ENCODE peak calls at places on chromosomes 7 and 10, in eight cellular contexts. One of them, this sample, is unnamed.

GRCh38 chr7:31493714-31494181 is 20.1 kb upstream of the ITPRID1 start:
- DNase-seq in NB4: peak
- DNase-seq in CD8-positive, alpha-beta T cell: no peak
- DNase-seq in Panc1: no peak
- DNase-seq in choroid plexus epithelial cell: no peak
- DNase-seq in fibroblast of pulmonary artery: peak
- DNase-seq in GM12865: no peak
- DNase-seq in psoas muscle: no peak
- DNase-seq in this sample: no peak

GRCh38 chr7:157721468-157722136 is 384.8 kb downstream of the DNAJB6 start:
- DNase-seq in choroid plexus epithelial cell: no peak
- DNase-seq in psoas muscle: no peak
- DNase-seq in GM12865: no peak
- DNase-seq in fibroblast of pulmonary artery: no peak
- DNase-seq in CD8-positive, alpha-beta T cell: no peak
- DNase-seq in Panc1: no peak
- DNase-seq in NB4: peak
- DNase-seq in this sample: no peak

GRCh38 chr7:33243319-33243881 is 114.0 kb downstream of the BBS9 start:
- DNase-seq in fibroblast of pulmonary artery: peak
- DNase-seq in CD8-positive, alpha-beta T cell: no peak
- DNase-seq in NB4: peak
- DNase-seq in choroid plexus epithelial cell: peak
- DNase-seq in psoas muscle: no peak
- DNase-seq in Panc1: peak
- DNase-seq in GM12865: peak
- DNase-seq in this sample: no peak

GRCh38 chr10:86946215-86947170 is 10.9 kb downstream of the MMRN2 start:
- DNase-seq in GM12865: no peak
- DNase-seq in CD8-positive, alpha-beta T cell: no peak
- DNase-seq in NB4: no peak
- DNase-seq in Panc1: no peak
- DNase-seq in psoas muscle: peak
- DNase-seq in fibroblast of pulmonary artery: no peak
- DNase-seq in choroid plexus epithelial cell: no peak
- DNase-seq in this sample: no peak

GRCh38 chr10:16787361-16787791 is 29.8 kb downstream of the RSU1 start:
- DNase-seq in NB4: no peak
- DNase-seq in Panc1: no peak
- DNase-seq in GM12865: peak
- DNase-seq in fibroblast of pulmonary artery: no peak
- DNase-seq in CD8-positive, alpha-beta T cell: peak
- DNase-seq in psoas muscle: no peak
- DNase-seq in choroid plexus epithelial cell: no peak
- DNase-seq in this sample: no peak

GRCh38 chr7:672891-673290 is 53.6 kb upstream of the DNAAF5 start:
- DNase-seq in GM12865: no peak
- DNase-seq in NB4: no peak
- DNase-seq in psoas muscle: no peak
- DNase-seq in Panc1: no peak
- DNase-seq in choroid plexus epithelial cell: peak
- DNase-seq in fibroblast of pulmonary artery: no peak
- DNase-seq in CD8-positive, alpha-beta T cell: no peak
- DNase-seq in this sample: no peak

GRCh38 chr7:75617634-75618234 is 121.0 kb downstream of the HIP1 start:
- DNase-seq in GM12865: peak
- DNase-seq in psoas muscle: peak
- DNase-seq in fibroblast of pulmonary artery: peak
- DNase-seq in choroid plexus epithelial cell: peak
- DNase-seq in CD8-positive, alpha-beta T cell: peak
- DNase-seq in NB4: peak
- DNase-seq in Panc1: no peak
- DNase-seq in this sample: no peak

GRCh38 chr7:130493275-130493868 is 1.5 kb downstream of the MEST start:
- DNase-seq in NB4: no peak
- DNase-seq in choroid plexus epithelial cell: no peak
- DNase-seq in psoas muscle: no peak
- DNase-seq in CD8-positive, alpha-beta T cell: no peak
- DNase-seq in Panc1: no peak
- DNase-seq in GM12865: no peak
- DNase-seq in fibroblast of pulmonary artery: peak
- DNase-seq in this sample: no peak

GRCh38 chr7:134140889-134141867 is 14.0 kb downstream of the LRGUK start:
- DNase-seq in Panc1: peak
- DNase-seq in NB4: peak
- DNase-seq in GM12865: peak
- DNase-seq in CD8-positive, alpha-beta T cell: peak
- DNase-seq in choroid plexus epithelial cell: peak
- DNase-seq in psoas muscle: peak
- DNase-seq in fibroblast of pulmonary artery: peak
- DNase-seq in this sample: peak

GRCh38 chr10:116808706-116809105 is 40.6 kb upstream of the ENO4 start:
- DNase-seq in NB4: no peak
- DNase-seq in CD8-positive, alpha-beta T cell: no peak
- DNase-seq in psoas muscle: no peak
- DNase-seq in fibroblast of pulmonary artery: no peak
- DNase-seq in Panc1: no peak
- DNase-seq in choroid plexus epithelial cell: no peak
- DNase-seq in GM12865: no peak
- DNase-seq in this sample: no peak

GRCh38 chr7:39951156-39951942 is 1.3 kb downstream of the CDK13 start:
- DNase-seq in fibroblast of pulmonary artery: peak
- DNase-seq in psoas muscle: peak
- DNase-seq in GM12865: peak
- DNase-seq in NB4: peak
- DNase-seq in choroid plexus epithelial cell: peak
- DNase-seq in Panc1: no peak
- DNase-seq in CD8-positive, alpha-beta T cell: peak
- DNase-seq in this sample: no peak

GRCh38 chr10:132453470-132453861 is 56.5 kb downstream of the PWWP2B start:
- DNase-seq in CD8-positive, alpha-beta T cell: no peak
- DNase-seq in GM12865: no peak
- DNase-seq in NB4: no peak
- DNase-seq in fibroblast of pulmonary artery: no peak
- DNase-seq in Panc1: no peak
- DNase-seq in choroid plexus epithelial cell: no peak
- DNase-seq in psoas muscle: no peak
- DNase-seq in this sample: no peak
- TF ChIP-seq CTCF in CD8-positive, alpha-beta T cell: no peak
- TF ChIP-seq CTCF in GM12865: no peak
- TF ChIP-seq CTCF in NB4: no peak
- TF ChIP-seq CTCF in fibroblast of pulmonary artery: no peak
- TF ChIP-seq CTCF in Panc1: peak
- TF ChIP-seq CTCF in choroid plexus epithelial cell: no peak
- TF ChIP-seq CTCF in psoas muscle: no peak
- TF ChIP-seq CTCF in this sample: no peak

DNA sequence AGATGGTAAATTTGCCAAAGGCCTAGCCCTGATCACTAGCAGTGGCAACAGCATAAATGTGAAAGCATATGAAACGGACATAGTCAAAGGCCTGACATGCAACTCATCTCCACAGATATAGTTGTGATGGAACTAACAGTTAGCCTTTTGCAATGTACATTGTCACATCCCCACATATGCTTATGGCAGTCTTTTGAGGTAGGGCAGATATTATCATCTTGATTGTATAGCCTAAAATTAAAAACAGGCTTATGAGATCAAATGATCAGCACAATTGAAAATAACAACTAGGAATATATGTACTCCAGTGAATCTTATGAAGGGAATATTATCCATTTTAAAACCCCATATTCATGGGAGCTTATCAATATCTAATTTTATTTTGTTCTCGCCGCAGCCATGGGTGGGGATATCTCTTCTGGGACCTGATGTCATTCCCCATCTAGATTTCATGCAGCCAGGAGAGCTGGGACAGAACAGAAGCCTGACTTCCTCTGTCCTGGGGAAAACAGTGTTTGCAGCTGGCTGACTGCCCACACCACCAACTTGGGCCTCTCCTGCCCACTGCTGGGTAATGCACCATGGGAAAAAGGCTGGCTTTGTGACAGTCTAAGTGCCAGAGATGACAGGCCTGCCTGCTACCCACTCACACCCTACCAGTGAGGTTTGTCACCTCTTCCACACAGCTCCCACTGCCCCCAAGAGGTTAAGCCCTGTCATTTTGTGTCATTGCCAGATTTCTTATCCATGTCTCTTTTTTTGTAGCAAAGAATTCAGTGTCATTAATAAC is 180.2 kb upstream of the FZD1 start:
- DNase-seq in GM12865: no peak
- DNase-seq in Panc1: no peak
- DNase-seq in CD8-positive, alpha-beta T cell: no peak
- DNase-seq in psoas muscle: no peak
- DNase-seq in NB4: no peak
- DNase-seq in choroid plexus epithelial cell: peak
- DNase-seq in fibroblast of pulmonary artery: peak
- DNase-seq in this sample: no peak
- TF ChIP-seq CTCF in GM12865: no peak
- TF ChIP-seq CTCF in Panc1: no peak
- TF ChIP-seq CTCF in CD8-positive, alpha-beta T cell: no peak
- TF ChIP-seq CTCF in psoas muscle: no peak
- TF ChIP-seq CTCF in NB4: no peak
- TF ChIP-seq CTCF in choroid plexus epithelial cell: no peak
- TF ChIP-seq CTCF in fibroblast of pulmonary artery: no peak
- TF ChIP-seq CTCF in this sample: no peak

GRCh38 chr7:8277394-8277982 is 15.5 kb upstream of the ICA1 start:
- DNase-seq in GM12865: peak
- DNase-seq in Panc1: peak
- DNase-seq in choroid plexus epithelial cell: no peak
- DNase-seq in psoas muscle: no peak
- DNase-seq in fibroblast of pulmonary artery: no peak
- DNase-seq in NB4: peak
- DNase-seq in CD8-positive, alpha-beta T cell: no peak
- DNase-seq in this sample: no peak
- TF ChIP-seq CTCF in GM12865: peak
- TF ChIP-seq CTCF in Panc1: peak
- TF ChIP-seq CTCF in choroid plexus epithelial cell: no peak
- TF ChIP-seq CTCF in psoas muscle: no peak
- TF ChIP-seq CTCF in fibroblast of pulmonary artery: no peak
- TF ChIP-seq CTCF in NB4: peak
- TF ChIP-seq CTCF in CD8-positive, alpha-beta T cell: no peak
- TF ChIP-seq CTCF in this sample: peak

GRCh38 chr10:99870051-99870730 is 87.8 kb downstream of the ABCC2 start:
- DNase-seq in fibroblast of pulmonary artery: no peak
- DNase-seq in Panc1: no peak
- DNase-seq in NB4: no peak
- DNase-seq in psoas muscle: no peak
- DNase-seq in choroid plexus epithelial cell: no peak
- DNase-seq in CD8-positive, alpha-beta T cell: peak
- DNase-seq in GM12865: peak
- DNase-seq in this sample: no peak

GRCh38 chr10:99872367-99873162 is 90.1 kb downstream of the ABCC2 start:
- DNase-seq in fibroblast of pulmonary artery: peak
- DNase-seq in CD8-positive, alpha-beta T cell: no peak
- DNase-seq in GM12865: peak
- DNase-seq in NB4: no peak
- DNase-seq in Panc1: no peak
- DNase-seq in psoas muscle: no peak
- DNase-seq in choroid plexus epithelial cell: peak
- DNase-seq in this sample: no peak

GRCh38 chr10:99874341-99875085 is 92.1 kb downstream of the ABCC2 start:
- DNase-seq in CD8-positive, alpha-beta T cell: no peak
- DNase-seq in NB4: no peak
- DNase-seq in Panc1: no peak
- DNase-seq in choroid plexus epithelial cell: no peak
- DNase-seq in GM12865: no peak
- DNase-seq in psoas muscle: no peak
- DNase-seq in fibroblast of pulmonary artery: no peak
- DNase-seq in this sample: no peak

GRCh38 chr10:99873846-99874245 is 91.4 kb downstream of the ABCC2 start:
- DNase-seq in Panc1: no peak
- DNase-seq in GM12865: no peak
- DNase-seq in choroid plexus epithelial cell: no peak
- DNase-seq in psoas muscle: no peak
- DNase-seq in fibroblast of pulmonary artery: no peak
- DNase-seq in CD8-positive, alpha-beta T cell: no peak
- DNase-seq in NB4: no peak
- DNase-seq in this sample: no peak

GRCh38 chr10:99869581-99869980 is 87.1 kb downstream of the ABCC2 start:
- DNase-seq in choroid plexus epithelial cell: no peak
- DNase-seq in fibroblast of pulmonary artery: no peak
- DNase-seq in GM12865: no peak
- DNase-seq in CD8-positive, alpha-beta T cell: no peak
- DNase-seq in Panc1: no peak
- DNase-seq in NB4: no peak
- DNase-seq in psoas muscle: no peak
- DNase-seq in this sample: no peak
- TF ChIP-seq CTCF in choroid plexus epithelial cell: no peak
- TF ChIP-seq CTCF in fibroblast of pulmonary artery: no peak
- TF ChIP-seq CTCF in GM12865: no peak
- TF ChIP-seq CTCF in CD8-positive, alpha-beta T cell: no peak
- TF ChIP-seq CTCF in Panc1: no peak
- TF ChIP-seq CTCF in NB4: no peak
- TF ChIP-seq CTCF in psoas muscle: no peak
- TF ChIP-seq CTCF in this sample: no peak

GRCh38 chr7:71363223-71363622 is 231.3 kb downstream of the GALNT17 start:
- DNase-seq in psoas muscle: no peak
- DNase-seq in fibroblast of pulmonary artery: no peak
- DNase-seq in choroid plexus epithelial cell: no peak
- DNase-seq in NB4: no peak
- DNase-seq in CD8-positive, alpha-beta T cell: no peak
- DNase-seq in Panc1: no peak
- DNase-seq in GM12865: no peak
- DNase-seq in this sample: no peak

GRCh38 chr7:71361633-71362032 is 229.7 kb downstream of the GALNT17 start:
- DNase-seq in GM12865: no peak
- DNase-seq in choroid plexus epithelial cell: no peak
- DNase-seq in fibroblast of pulmonary artery: no peak
- DNase-seq in psoas muscle: no peak
- DNase-seq in NB4: no peak
- DNase-seq in CD8-positive, alpha-beta T cell: no peak
- DNase-seq in Panc1: no peak
- DNase-seq in this sample: no peak

GRCh38 chr7:71363627-71364026 is 231.7 kb downstream of the GALNT17 start:
- DNase-seq in fibroblast of pulmonary artery: no peak
- DNase-seq in CD8-positive, alpha-beta T cell: no peak
- DNase-seq in GM12865: no peak
- DNase-seq in psoas muscle: no peak
- DNase-seq in Panc1: no peak
- DNase-seq in NB4: no peak
- DNase-seq in choroid plexus epithelial cell: no peak
- DNase-seq in this sample: no peak

GRCh38 chr7:71364559-71364958 is 232.6 kb downstream of the GALNT17 start:
- DNase-seq in CD8-positive, alpha-beta T cell: no peak
- DNase-seq in psoas muscle: no peak
- DNase-seq in Panc1: no peak
- DNase-seq in fibroblast of pulmonary artery: no peak
- DNase-seq in NB4: no peak
- DNase-seq in choroid plexus epithelial cell: peak
- DNase-seq in GM12865: no peak
- DNase-seq in this sample: no peak
- TF ChIP-seq CTCF in CD8-positive, alpha-beta T cell: no peak
- TF ChIP-seq CTCF in psoas muscle: no peak
- TF ChIP-seq CTCF in Panc1: no peak
- TF ChIP-seq CTCF in fibroblast of pulmonary artery: no peak
- TF ChIP-seq CTCF in NB4: no peak
- TF ChIP-seq CTCF in choroid plexus epithelial cell: no peak
- TF ChIP-seq CTCF in GM12865: no peak
- TF ChIP-seq CTCF in this sample: no peak